ENCODE peak calls at places on chromosomes 4 and X, in five cellular contexts. N, Z, U, E and K are unnamed samples.

GRCh38 chrX:94178145-94178790 is 504.3 kb downstream of the FAM133A start:
- DNase-seq in Z (no peak), N (no peak), E (no peak), U (peak; percentile 9), K (peak; percentile 24)

GRCh38 chrX:153970398-153971123 is 1.1 kb downstream of the HCFC1 start:
- DNase-seq in N (no peak), U (no peak), E (no peak), Z (no peak), K (peak; percentile 72)

GRCh38 chrX:11427082-11428033 is 134.1 kb downstream of the AMELX start:
- DNase-seq in E (no peak), Z (no peak), U (no peak), N (no peak), K (no peak)

GRCh38 chrX:18945488-18945887 is 38.4 kb downstream of the PHKA2 start:
- DNase-seq in U (no peak), E (no peak), N (no peak), Z (no peak), K (no peak)

GRCh38 chr4:153904011-153904410 is 115.1 kb upstream of the SFRP2 start:
- DNase-seq in U (no peak), N (no peak), E (no peak), Z (no peak), K (no peak)

GRCh38 chrX:48816014-48816810 is 10.1 kb upstream of the ERAS start:
- DNase-seq in Z (no peak), U (no peak), E (no peak), N (no peak), K (no peak)

GRCh38 chrX:148771440-148771839 is 271.0 kb downstream of the AFF2 start:
- DNase-seq in N (no peak), E (no peak), Z (no peak), U (no peak), K (peak; percentile 5)

GRCh38 chr4:24477919-24478318 is 106.4 kb downstream of the DHX15 start:
- DNase-seq in N (peak; percentile 19), E (no peak), U (no peak), Z (no peak), K (peak; percentile 84)

GRCh38 chr4:40990202-40990898 is 224.0 kb downstream of the APBB2 start:
- DNase-seq in N (no peak), E (no peak), Z (no peak), U (no peak), K (peak; percentile 93)

GRCh38 chrX:2417205-2417604 is 83.6 kb downstream of the DHRSX start:
- DNase-seq in N (no peak), U (no peak), Z (no peak), E (no peak), K (no peak)

GRCh38 chr4:99586322-99586721 is 11.7 kb downstream of the MTTP start:
- DNase-seq in U (no peak), E (no peak), N (no peak), Z (no peak), K (no peak)

GRCh38 chrX:119698835-119699234 is 5.9 kb upstream of the SEPTIN6 start:
- DNase-seq in U (peak; percentile 47), Z (no peak), E (no peak), N (peak; percentile 55), K (peak; percentile 59)

GRCh38 chr4:38983756-38984647 is 48.2 kb downstream of the TMEM156 start:
- DNase-seq in E (no peak), N (no peak), U (no peak), Z (no peak), K (peak; percentile 47)

GRCh38 chr4:15077969-15078368 is 75.7 kb downstream of the CPEB2 start:
- DNase-seq in U (no peak), Z (no peak), N (no peak), E (no peak), K (peak; percentile 74)

GRCh38 chr4:985123-985830 is 1.6 kb upstream of the IDUA start:
- DNase-seq in Z (peak; percentile 40), E (peak; percentile 63), N (peak; percentile 88), U (peak; percentile 15), K (no peak)

GRCh38 chr4:185520119-185520518 is 15.2 kb downstream of the PDLIM3 start:
- DNase-seq in Z (no peak), N (no peak), E (no peak), U (no peak), K (no peak)

GRCh38 chr4:122854860-122855259 is 28.2 kb downstream of the FGF2 start:
- DNase-seq in U (no peak), N (no peak), Z (no peak), E (no peak), K (no peak)

GRCh38 chrX:49846545-49846944 is 17.4 kb downstream of the PAGE4 start:
- DNase-seq in E (no peak), N (no peak), U (no peak), Z (no peak), K (no peak)

GRCh38 chr4:1006856-1007255 is 4.6 kb upstream of the FGFRL1 start:
- DNase-seq in E (no peak), N (no peak), Z (no peak), U (no peak), K (no peak)

GRCh38 chrX:8179653-8180052 is 8.6 kb upstream of the VCX2 start:
- DNase-seq in U (no peak), Z (no peak), N (peak; percentile 10), E (no peak), K (peak; percentile 5)

GRCh38 chr4:8010618-8011017 is 71.0 kb upstream of the AFAP1 start:
- DNase-seq in U (no peak), N (peak; percentile 71), E (no peak), Z (no peak), K (peak; percentile 61)

GRCh38 chr4:133592106-133592505 is 443.0 kb downstream of the PCDH10 start:
- DNase-seq in N (no peak), E (no peak), Z (no peak), U (no peak), K (no peak)

GRCh38 chrX:68945603-68946228 is 116.9 kb downstream of the EFNB1 start:
- DNase-seq in E (no peak), U (no peak), N (peak; percentile 46), Z (no peak), K (peak; percentile 44)

GRCh38 chr4:38082424-38083374 is 122.5 kb downstream of the PTTG2 start:
- DNase-seq in E (no peak), N (no peak), Z (no peak), U (peak; percentile 15), K (peak; percentile 80)

GRCh38 chr4:147678121-147678520 is 5.8 kb downstream of the PRMT9 start:
- DNase-seq in N (no peak), E (no peak), U (no peak), Z (no peak), K (no peak)

GRCh38 chr4:147094228-147094627 is 148.6 kb upstream of the TTC29 start:
- DNase-seq in U (no peak), E (no peak), Z (no peak), N (no peak), K (no peak)

GRCh38 chr4:109649872-109650271 is 53.4 kb downstream of the CASP6 start:
- DNase-seq in Z (no peak), N (no peak), U (no peak), E (no peak), K (no peak)

GRCh38 chrX:57595381-57595811 is 3.6 kb downstream of the ZXDB start:
- DNase-seq in N (no peak), Z (no peak), U (peak; percentile 1), E (no peak), K (peak; percentile 71)

GRCh38 chr4:185532795-185533324 is 2.4 kb downstream of the PDLIM3 start:
- DNase-seq in N (no peak), U (no peak), Z (no peak), E (no peak), K (no peak)

GRCh38 chrX:69503228-69503834 is 795 bp upstream of the NALF2 start:
- DNase-seq in N (no peak), E (no peak), U (no peak), Z (no peak), K (no peak)